ENCODE peak calls at places on chromosomes 4 and X, in eight cellular contexts. C is AG09319, T is ascending aorta, D is astrocyte of the spinal cord, M is IMR-90, U is ovary, K is PC-3, J is lower leg skin. F is an unnamed sample.

GRCh38 chrX:71578253-71579135 is at the start of gene GCNA:
- DNase-seq in C (no peak), T (no peak), D (no peak), M (no peak), U (no peak), K (no peak), J (no peak), F (no peak)

GRCh38 chr4:86977621-86978184 is 42.9 kb downstream of the AFF1 start:
- DNase-seq in C (no peak), T (no peak), D (peak; percentile 81), M (peak; percentile 76), U (no peak), K (peak; percentile 88), J (peak; percentile 54), F (no peak)

GRCh38 chr4:71184195-71184781 is 154.5 kb upstream of the SLC4A4 start:
- DNase-seq in C (no peak), T (no peak), D (peak; percentile 65), M (peak; percentile 75), U (no peak), K (peak; percentile 80), J (peak; percentile 44), F (peak; percentile 53)

GRCh38 chr4:32830160-32830559 is 2110.0 kb downstream of the PCDH7 start:
- DNase-seq in C (no peak), T (no peak), D (no peak), M (no peak), U (no peak), K (no peak), J (no peak), F (no peak)

GRCh38 chrX:39170432-39170831 is 369.2 kb downstream of the MID1IP1 start:
- DNase-seq in C (no peak), T (no peak), D (no peak), M (no peak), U (no peak), K (no peak), J (no peak), F (no peak)

GRCh38 chrX:2578864-2579263 is 78.1 kb upstream of the DHRSX start:
- DNase-seq in C (no peak), T (no peak), D (no peak), M (no peak), U (no peak), K (no peak), J (no peak), F (no peak)

GRCh38 chr4:74005528-74005927 is 7.1 kb upstream of the CXCL5 start:
- DNase-seq in C (no peak), T (no peak), D (no peak), M (no peak), U (no peak), K (peak; percentile 80), J (no peak), F (no peak)

GRCh38 chrX:39678914-39679313 is 418.8 kb downstream of the BCOR start:
- DNase-seq in C (no peak), T (no peak), D (no peak), M (no peak), U (no peak), K (no peak), J (no peak), F (no peak)

GRCh38 chr4:6747690-6748068 is 31.7 kb downstream of the BLOC1S4 start:
- DNase-seq in C (no peak), T (no peak), D (no peak), M (no peak), U (no peak), K (peak; percentile 47), J (no peak), F (no peak)

GRCh38 chr4:16915956-16916355 is 17.5 kb upstream of the LDB2 start:
- DNase-seq in C (no peak), T (no peak), D (no peak), M (no peak), U (no peak), K (no peak), J (no peak), F (no peak)

GRCh38 chr4:16909245-16909644 is 10.8 kb upstream of the LDB2 start:
- DNase-seq in C (no peak), T (no peak), D (no peak), M (no peak), U (no peak), K (no peak), J (no peak), F (no peak)

GRCh38 chr4:16912896-16913295 is 14.5 kb upstream of the LDB2 start:
- DNase-seq in C (no peak), T (no peak), D (no peak), M (no peak), U (no peak), K (no peak), J (no peak), F (no peak)

GRCh38 chr4:16916719-16917337 is 18.4 kb upstream of the LDB2 start:
- DNase-seq in C (no peak), T (no peak), D (peak; percentile 16), M (no peak), U (no peak), K (peak; percentile 79), J (peak; percentile 16), F (no peak)

GRCh38 chr4:16914208-16914607 is 15.8 kb upstream of the LDB2 start:
- DNase-seq in C (no peak), T (no peak), D (peak; percentile 36), M (peak; percentile 34), U (no peak), K (no peak), J (no peak), F (no peak)
- TF ChIP-seq CTCF in C (peak; percentile 61), T (peak; percentile 49), D (peak; percentile 47), M (peak; percentile 51), U (no peak), K (no peak), J (no peak), F (peak; percentile 22)

DNA sequence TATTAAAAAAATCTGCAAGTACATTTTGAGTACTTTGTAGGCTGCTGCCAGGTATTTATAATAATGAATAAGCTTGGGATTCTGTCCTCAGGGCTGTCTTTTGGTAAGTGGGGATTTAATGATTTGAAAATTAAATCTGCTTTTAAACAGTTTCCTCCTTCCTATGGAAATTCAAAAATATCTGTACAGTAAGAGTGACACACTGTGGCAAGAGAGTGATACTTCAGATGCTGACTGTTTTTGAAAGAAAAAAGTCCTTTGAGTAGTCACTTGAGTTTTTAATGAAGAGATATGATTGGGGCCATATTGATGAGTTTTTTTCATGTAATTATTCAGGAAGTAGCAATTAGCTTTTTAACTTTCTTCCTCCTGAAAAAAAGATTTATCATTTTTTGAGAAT is 49.2 kb downstream of the SMARCAD1 start:
- DNase-seq in C (no peak), T (no peak), D (no peak), M (peak; percentile 7), U (no peak), K (peak; percentile 30), J (no peak), F (no peak)
- TF ChIP-seq CTCF in C (peak; percentile 10), T (no peak), D (peak; percentile 35), M (peak; percentile 28), U (no peak), K (peak; percentile 52), J (no peak), F (no peak)

GRCh38 chr4:110480031-110480549 is 4.1 kb downstream of the ENPEP start:
- DNase-seq in C (peak; percentile 96), T (no peak), D (peak; percentile 94), M (peak; percentile 94), U (no peak), K (peak; percentile 30), J (no peak), F (peak; percentile 98)
- TF ChIP-seq CTCF in C (peak; percentile 63), T (no peak), D (peak; percentile 56), M (peak; percentile 25), U (no peak), K (peak; percentile 43), J (no peak), F (peak; percentile 67)

GRCh38 chr4:186250740-186251124 is 15.3 kb upstream of the F11 start:
- DNase-seq in C (no peak), T (no peak), D (no peak), M (no peak), U (no peak), K (no peak), J (no peak), F (no peak)
- TF ChIP-seq CTCF in C (no peak), T (no peak), D (no peak), M (no peak), U (no peak), K (no peak), J (no peak), F (no peak)

F was measured in astrocyte of the cerebellum.